ENCODE peak calls at places on chromosomes 2 and 18, in six cellular contexts. One of them, this sample, is unnamed.

GRCh38 chr2:40751981-40752380 is 300.1 kb upstream of the SLC8A1 start:
- DNase-seq in HCT116: no peak
- DNase-seq in GM12878: no peak
- DNase-seq in A549: no peak
- DNase-seq in HepG2: no peak
- DNase-seq in K562: no peak
- DNase-seq in this sample: no peak

GRCh38 chr2:217816396-217816869 is 186.4 kb downstream of the TNS1 start:
- DNase-seq in HCT116: no peak
- DNase-seq in GM12878: no peak
- DNase-seq in A549: no peak
- DNase-seq in HepG2: no peak
- DNase-seq in K562: no peak
- DNase-seq in this sample: peak

GRCh38 chr2:205496370-205496769 is 185.9 kb upstream of the NRP2 start:
- DNase-seq in HCT116: no peak
- DNase-seq in GM12878: no peak
- DNase-seq in A549: no peak
- DNase-seq in HepG2: no peak
- DNase-seq in K562: no peak
- DNase-seq in this sample: no peak

GRCh38 chr2:161415467-161416293 is 417 bp upstream of the TBR1 start:
- DNase-seq in HCT116: no peak
- DNase-seq in GM12878: no peak
- DNase-seq in A549: no peak
- DNase-seq in HepG2: peak
- DNase-seq in K562: no peak
- DNase-seq in this sample: no peak

GRCh38 chr2:226307440-226308365 is 491.9 kb downstream of the IRS1 start:
- DNase-seq in HCT116: no peak
- DNase-seq in GM12878: no peak
- DNase-seq in A549: no peak
- DNase-seq in HepG2: no peak
- DNase-seq in K562: no peak
- DNase-seq in this sample: no peak

GRCh38 chr2:144524190-144524957 is 4.5 kb upstream of the ZEB2 start:
- DNase-seq in HCT116: no peak
- DNase-seq in GM12878: no peak
- DNase-seq in A549: no peak
- DNase-seq in HepG2: no peak
- DNase-seq in K562: peak
- DNase-seq in this sample: peak

GRCh38 chr2:238973038-238973772 is 125.3 kb downstream of the TWIST2 start:
- DNase-seq in HCT116: no peak
- DNase-seq in GM12878: no peak
- DNase-seq in A549: no peak
- DNase-seq in HepG2: no peak
- DNase-seq in K562: no peak
- DNase-seq in this sample: no peak

GRCh38 chr18:78240091-78240490 is 739.5 kb upstream of the SALL3 start:
- DNase-seq in HCT116: no peak
- DNase-seq in GM12878: no peak
- DNase-seq in A549: no peak
- DNase-seq in HepG2: no peak
- DNase-seq in K562: no peak
- DNase-seq in this sample: no peak

GRCh38 chr18:58379443-58379842 is 249.4 kb downstream of the ALPK2 start:
- DNase-seq in HCT116: no peak
- DNase-seq in GM12878: no peak
- DNase-seq in A549: no peak
- DNase-seq in HepG2: no peak
- DNase-seq in K562: no peak
- DNase-seq in this sample: no peak

GRCh38 chr2:113157108-113157896 is 16.5 kb upstream of the PSD4 start:
- DNase-seq in HCT116: no peak
- DNase-seq in GM12878: no peak
- DNase-seq in A549: no peak
- DNase-seq in HepG2: no peak
- DNase-seq in K562: peak
- DNase-seq in this sample: peak

GRCh38 chr18:24913507-24914147 is 438.3 kb downstream of the ZNF521 start:
- DNase-seq in HCT116: no peak
- DNase-seq in GM12878: no peak
- DNase-seq in A549: no peak
- DNase-seq in HepG2: no peak
- DNase-seq in K562: no peak
- DNase-seq in this sample: no peak

GRCh38 chr2:122669627-122670026 is 914.2 kb downstream of the TSN start:
- DNase-seq in HCT116: no peak
- DNase-seq in GM12878: no peak
- DNase-seq in A549: no peak
- DNase-seq in HepG2: no peak
- DNase-seq in K562: no peak
- DNase-seq in this sample: no peak

GRCh38 chr18:55395811-55396210 is 192.2 kb downstream of the TCF4 start:
- DNase-seq in HCT116: no peak
- DNase-seq in GM12878: no peak
- DNase-seq in A549: no peak
- DNase-seq in HepG2: no peak
- DNase-seq in K562: no peak
- DNase-seq in this sample: no peak

GRCh38 chr18:24176727-24177416 is 38.0 kb downstream of the CABYR start:
- DNase-seq in HCT116: peak
- DNase-seq in GM12878: peak
- DNase-seq in A549: peak
- DNase-seq in HepG2: peak
- DNase-seq in K562: peak
- DNase-seq in this sample: peak

GRCh38 chr2:221423212-221423804 is 148.8 kb downstream of the EPHA4 start:
- DNase-seq in HCT116: no peak
- DNase-seq in GM12878: no peak
- DNase-seq in A549: no peak
- DNase-seq in HepG2: no peak
- DNase-seq in K562: no peak
- DNase-seq in this sample: no peak

GRCh38 chr2:218289639-218290315 is 2.5 kb downstream of the TMBIM1 start:
- DNase-seq in HCT116: no peak
- DNase-seq in GM12878: no peak
- DNase-seq in A549: no peak
- DNase-seq in HepG2: peak
- DNase-seq in K562: no peak
- DNase-seq in this sample: no peak

GRCh38 chr18:47040982-47041381 is 5.6 kb upstream of the ELOA2 start:
- DNase-seq in HCT116: no peak
- DNase-seq in GM12878: no peak
- DNase-seq in A549: no peak
- DNase-seq in HepG2: no peak
- DNase-seq in K562: no peak
- DNase-seq in this sample: no peak

GRCh38 chr2:177024760-177025159 is 187.8 kb upstream of the HNRNPA3 start:
- DNase-seq in HCT116: no peak
- DNase-seq in GM12878: no peak
- DNase-seq in A549: no peak
- DNase-seq in HepG2: no peak
- DNase-seq in K562: no peak
- DNase-seq in this sample: no peak

GRCh38 chr2:42567806-42568429 is 514 bp upstream of the MTA3 start:
- DNase-seq in HCT116: no peak
- DNase-seq in GM12878: peak
- DNase-seq in A549: peak
- DNase-seq in HepG2: peak
- DNase-seq in K562: no peak
- DNase-seq in this sample: peak

GRCh38 chr2:46814160-46814559 is 101.4 kb downstream of the MCFD2 start:
- DNase-seq in HCT116: no peak
- DNase-seq in GM12878: no peak
- DNase-seq in A549: no peak
- DNase-seq in HepG2: no peak
- DNase-seq in K562: no peak
- DNase-seq in this sample: no peak

GRCh38 chr2:174003635-174004310 is 38.6 kb upstream of the SP3 start:
- DNase-seq in HCT116: no peak
- DNase-seq in GM12878: no peak
- DNase-seq in A549: no peak
- DNase-seq in HepG2: peak
- DNase-seq in K562: no peak
- DNase-seq in this sample: no peak

GRCh38 chr2:157404363-157404762 is 39.5 kb downstream of the CYTIP start:
- DNase-seq in HCT116: no peak
- DNase-seq in GM12878: peak
- DNase-seq in A549: no peak
- DNase-seq in HepG2: no peak
- DNase-seq in K562: no peak
- DNase-seq in this sample: no peak

GRCh38 chr2:134527398-134527797 is 191.4 kb downstream of the TMEM163 start:
- DNase-seq in HCT116: no peak
- DNase-seq in GM12878: no peak
- DNase-seq in A549: no peak
- DNase-seq in HepG2: no peak
- DNase-seq in K562: no peak
- DNase-seq in this sample: no peak

GRCh38 chr2:27730980-27731691 is 40.4 kb upstream of the MRPL33 start:
- DNase-seq in HCT116: no peak
- DNase-seq in GM12878: no peak
- DNase-seq in A549: no peak
- DNase-seq in HepG2: no peak
- DNase-seq in K562: no peak
- DNase-seq in this sample: no peak

GRCh38 chr2:139386401-139386800 is 606.2 kb upstream of the NXPH2 start:
- DNase-seq in HCT116: no peak
- DNase-seq in GM12878: no peak
- DNase-seq in A549: no peak
- DNase-seq in HepG2: no peak
- DNase-seq in K562: no peak
- DNase-seq in this sample: no peak

GRCh38 chr2:208619993-208620392 is 213.4 kb downstream of the PTH2R start:
- DNase-seq in HCT116: no peak
- DNase-seq in GM12878: no peak
- DNase-seq in A549: no peak
- DNase-seq in HepG2: no peak
- DNase-seq in K562: no peak
- DNase-seq in this sample: no peak

GRCh38 chr2:196073521-196073920 is 4.9 kb upstream of the DNAH7 start:
- DNase-seq in HCT116: no peak
- DNase-seq in GM12878: no peak
- DNase-seq in A549: no peak
- DNase-seq in HepG2: no peak
- DNase-seq in K562: no peak
- DNase-seq in this sample: no peak

GRCh38 chr2:74869522-74869921 is 35.6 kb downstream of the HK2 start:
- DNase-seq in HCT116: no peak
- DNase-seq in GM12878: no peak
- DNase-seq in A549: no peak
- DNase-seq in HepG2: no peak
- DNase-seq in K562: no peak
- DNase-seq in this sample: no peak

GRCh38 chr18:811192-812122 is 585 bp downstream of the YES1 start:
- DNase-seq in HCT116: no peak
- DNase-seq in GM12878: no peak
- DNase-seq in A549: peak
- DNase-seq in HepG2: no peak
- DNase-seq in K562: no peak
- DNase-seq in this sample: no peak
- TF ChIP-seq MAX in HCT116: no peak
- TF ChIP-seq MAX in GM12878: no peak
- TF ChIP-seq MAX in A549: no peak
- TF ChIP-seq MAX in HepG2: no peak
- TF ChIP-seq MAX in K562: no peak
- TF ChIP-seq MAX in this sample: no peak

GRCh38 chr2:120238728-120239487 is 13.7 kb upstream of the RALB start:
- DNase-seq in HCT116: peak
- DNase-seq in GM12878: no peak
- DNase-seq in A549: peak
- DNase-seq in HepG2: peak
- DNase-seq in K562: peak
- DNase-seq in this sample: no peak
- TF ChIP-seq POLR2A in HCT116: no peak
- TF ChIP-seq POLR2A in GM12878: no peak
- TF ChIP-seq POLR2A in A549: peak
- TF ChIP-seq POLR2A in HepG2: no peak
- TF ChIP-seq POLR2A in K562: no peak
- TF ChIP-seq POLR2A in this sample: no peak

GRCh38 chr2:206832886-206833285 is 67.5 kb downstream of the FASTKD2 start:
- DNase-seq in HCT116: no peak
- DNase-seq in GM12878: no peak
- DNase-seq in A549: no peak
- DNase-seq in HepG2: no peak
- DNase-seq in K562: no peak
- DNase-seq in this sample: peak
- TF ChIP-seq MAX in HCT116: no peak
- TF ChIP-seq MAX in GM12878: no peak
- TF ChIP-seq MAX in A549: no peak
- TF ChIP-seq MAX in HepG2: no peak
- TF ChIP-seq MAX in K562: no peak
- TF ChIP-seq MAX in this sample: no peak

GRCh38 chr2:95110395-95110794 is 11.2 kb downstream of the MRPS5 start:
- DNase-seq in HCT116: no peak
- DNase-seq in GM12878: no peak
- DNase-seq in A549: no peak
- DNase-seq in HepG2: no peak
- DNase-seq in K562: no peak
- DNase-seq in this sample: no peak
- TF ChIP-seq POLR2A in HCT116: no peak
- TF ChIP-seq POLR2A in GM12878: no peak
- TF ChIP-seq POLR2A in A549: no peak
- TF ChIP-seq POLR2A in HepG2: no peak
- TF ChIP-seq POLR2A in K562: no peak
- TF ChIP-seq POLR2A in this sample: no peak

GRCh38 chr2:10722252-10722825 is 909 bp downstream of the ATP6V1C2 start:
- DNase-seq in HCT116: no peak
- DNase-seq in GM12878: no peak
- DNase-seq in A549: no peak
- DNase-seq in HepG2: no peak
- DNase-seq in K562: peak
- DNase-seq in this sample: no peak
- TF ChIP-seq MAX in HCT116: no peak
- TF ChIP-seq MAX in GM12878: no peak
- TF ChIP-seq MAX in A549: no peak
- TF ChIP-seq MAX in HepG2: no peak
- TF ChIP-seq MAX in K562: no peak
- TF ChIP-seq MAX in this sample: no peak

GRCh38 chr2:190649035-190649797 is at the start of gene NAB1:
- DNase-seq in HCT116: no peak
- DNase-seq in GM12878: no peak
- DNase-seq in A549: peak
- DNase-seq in HepG2: peak
- DNase-seq in K562: no peak
- DNase-seq in this sample: peak

GRCh38 chr2:190646780-190647626 is 1.9 kb upstream of the NAB1 start:
- DNase-seq in HCT116: no peak
- DNase-seq in GM12878: no peak
- DNase-seq in A549: no peak
- DNase-seq in HepG2: no peak
- DNase-seq in K562: no peak
- DNase-seq in this sample: no peak

GRCh38 chr2:190651413-190651812 is 2.5 kb downstream of the NAB1 start:
- DNase-seq in HCT116: no peak
- DNase-seq in GM12878: no peak
- DNase-seq in A549: no peak
- DNase-seq in HepG2: no peak
- DNase-seq in K562: no peak
- DNase-seq in this sample: no peak

GRCh38 chr2:190649798-190650390 is 1.0 kb downstream of the NAB1 start:
- DNase-seq in HCT116: no peak
- DNase-seq in GM12878: no peak
- DNase-seq in A549: peak
- DNase-seq in HepG2: peak
- DNase-seq in K562: no peak
- DNase-seq in this sample: peak

GRCh38 chr2:190648289-190649034 is 421 bp upstream of the NAB1 start:
- DNase-seq in HCT116: peak
- DNase-seq in GM12878: peak
- DNase-seq in A549: peak
- DNase-seq in HepG2: peak
- DNase-seq in K562: peak
- DNase-seq in this sample: peak
- TF ChIP-seq POLR2A in HCT116: no peak
- TF ChIP-seq POLR2A in GM12878: peak
- TF ChIP-seq POLR2A in A549: peak
- TF ChIP-seq POLR2A in HepG2: peak
- TF ChIP-seq POLR2A in K562: peak
- TF ChIP-seq POLR2A in this sample: peak